ENCODE peak calls at places on chromosomes 12 and 14, in six cellular contexts. T is thyroid gland, Q is endodermal cell, R is SK-N-SH, E is lower lobe of right lung, U is breast epithelium. Z is an unnamed sample. For H3K4me1, the result is how much of the 10 kb centered on the place peaks cover.

GRCh38 chr12:110039085-110039807 is 9.1 kb downstream of the C12orf76 start:
- DNase-seq in T (peak), Q (peak), R (no peak), E (no peak), U (no peak), Z (no peak)

GRCh38 chr12:28603801-28604200 is 413.5 kb downstream of the CCDC91 start:
- DNase-seq in T (no peak), Q (no peak), R (no peak), E (no peak), U (no peak), Z (no peak)

GRCh38 chr14:71592361-71592760 is 339.9 kb upstream of the RGS6 start:
- DNase-seq in T (peak), Q (no peak), R (no peak), E (no peak), U (no peak), Z (no peak)

GRCh38 chr14:73227812-73228781 is 9.2 kb upstream of the PAPLN start:
- DNase-seq in T (peak), Q (no peak), R (peak), E (peak), U (no peak), Z (peak)

GRCh38 chr12:67989184-67989965 is at the start of gene IFNG-AS1:
- DNase-seq in T (no peak), Q (no peak), R (no peak), E (no peak), U (no peak), Z (no peak)

GRCh38 chr12:89481218-89481914 is 43.2 kb downstream of the GALNT4 start:
- DNase-seq in T (no peak), Q (no peak), R (no peak), E (no peak), U (no peak), Z (no peak)

GRCh38 chr12:13390381-13390856 is 193.9 kb downstream of the EMP1 start:
- DNase-seq in T (peak), Q (no peak), R (peak), E (peak), U (peak), Z (peak)

GRCh38 chr12:55681142-55682077 is 26.3 kb downstream of the ITGA7 start:
- DNase-seq in T (peak), Q (peak), R (no peak), E (peak), U (no peak), Z (peak)

GRCh38 chr12:127162902-127163301 is 1104.1 kb upstream of the TMEM132C start:
- DNase-seq in T (no peak), Q (no peak), R (no peak), E (no peak), U (no peak), Z (no peak)

GRCh38 chr14:28765907-28766504 is 581 bp upstream of the FOXG1 start:
- DNase-seq in T (no peak), Q (peak), R (peak), E (peak), U (no peak), Z (no peak)

DNA sequence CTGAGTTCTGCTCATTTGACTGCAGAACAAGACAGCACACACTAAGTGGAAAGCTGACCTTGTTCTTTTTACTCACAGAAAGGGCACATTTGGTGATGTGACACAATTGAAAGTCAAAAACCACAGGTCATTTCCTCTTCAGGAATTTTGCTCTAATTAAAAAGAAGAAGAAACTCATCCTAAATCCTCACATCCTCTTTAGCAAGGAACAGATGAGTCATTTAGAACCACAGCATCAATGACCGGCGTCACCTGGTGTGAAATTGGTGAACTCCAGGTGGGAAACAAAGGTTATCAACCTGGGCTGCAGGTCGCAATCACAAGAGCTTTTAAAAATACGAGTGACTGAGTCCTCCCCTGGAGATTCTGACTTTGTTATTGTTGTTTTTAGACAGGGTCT is 2.9 kb upstream of the RNU6-8 start:
- DNase-seq in T (no peak), Q (peak), R (no peak), E (no peak), U (no peak), Z (no peak)
- TF ChIP-seq CTCF in T (no peak), Q (peak), R (no peak), E (no peak), U (no peak), Z (no peak)

GRCh38 chr12:123019841-123020138 is 39.3 kb downstream of the ARL6IP4 start:
- DNase-seq in T (no peak), Q (no peak), R (no peak), E (peak), U (no peak), Z (no peak)
- H3K4me1 ChIP-seq in T (under half), Q (under half), R (under half), E (under half), U (under half), Z (under half)

DNA sequence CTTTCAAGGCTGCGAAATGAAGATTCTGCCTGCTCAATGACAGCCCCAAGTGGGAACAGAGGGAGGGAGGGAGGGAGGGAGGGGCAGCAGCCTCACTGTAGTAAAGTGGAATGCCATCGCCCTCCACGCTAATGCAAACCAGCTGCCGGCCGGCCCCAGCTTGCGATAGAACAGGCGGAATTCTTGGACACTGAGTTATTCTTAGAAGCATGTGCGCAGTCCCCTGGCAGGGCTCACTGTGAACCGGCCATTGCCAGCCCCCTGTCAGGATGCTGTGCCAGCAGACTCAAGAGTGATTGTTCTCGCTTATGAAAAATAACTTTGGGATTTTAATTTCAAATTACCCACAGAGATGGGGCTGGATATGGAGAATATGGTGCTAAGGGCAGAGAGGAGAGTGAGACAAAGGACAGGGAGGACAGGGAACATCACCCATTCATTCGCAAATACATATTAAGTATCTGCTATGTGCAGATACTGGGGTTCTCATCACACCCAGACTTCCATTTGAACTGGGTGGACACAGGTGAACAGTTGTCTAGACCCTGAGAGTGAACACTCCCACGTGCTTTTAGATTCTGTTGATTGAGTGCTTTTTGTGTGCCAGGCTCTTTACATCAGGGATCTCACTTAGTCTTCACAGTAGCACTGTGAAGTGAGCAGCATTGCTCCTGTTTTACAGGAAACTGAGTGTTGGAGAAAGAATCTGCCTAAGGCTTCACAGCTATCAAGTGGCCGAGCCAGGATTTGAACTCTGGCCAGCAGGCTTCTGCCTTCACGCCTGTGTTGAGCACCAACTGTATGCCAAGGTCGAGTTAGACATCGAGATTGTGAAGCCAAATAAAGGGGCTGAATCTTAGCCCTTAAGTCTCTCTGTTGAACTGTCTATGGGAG is 192.9 kb downstream of the C12orf75 start:
- DNase-seq in T (peak), Q (no peak), R (peak), E (peak), U (no peak), Z (peak)
- H3K27ac ChIP-seq in T (no peak), Q (no peak), R (peak), E (no peak), U (no peak), Z (peak)

GRCh38 chr14:68710776-68711175 is 82.1 kb downstream of the ZFP36L1 start:
- DNase-seq in T (no peak), Q (peak), R (no peak), E (no peak), U (no peak), Z (no peak)
- TF ChIP-seq CTCF in T (no peak), Q (peak), R (no peak), E (no peak), U (no peak), Z (no peak)

GRCh38 chr14:93006484-93007128 is 83.7 kb downstream of the CHGA start:
- DNase-seq in T (no peak), Q (no peak), R (no peak), E (no peak), U (no peak), Z (no peak)

GRCh38 chr14:93010118-93010475 is 87.1 kb downstream of the CHGA start:
- DNase-seq in T (no peak), Q (no peak), R (no peak), E (no peak), U (no peak), Z (no peak)

GRCh38 chr14:93007225-93007997 is 84.5 kb downstream of the CHGA start:
- DNase-seq in T (no peak), Q (no peak), R (no peak), E (peak), U (no peak), Z (no peak)

GRCh38 chr14:93009471-93010117 is 86.6 kb downstream of the CHGA start:
- DNase-seq in T (no peak), Q (no peak), R (peak), E (no peak), U (no peak), Z (peak)

DNA sequence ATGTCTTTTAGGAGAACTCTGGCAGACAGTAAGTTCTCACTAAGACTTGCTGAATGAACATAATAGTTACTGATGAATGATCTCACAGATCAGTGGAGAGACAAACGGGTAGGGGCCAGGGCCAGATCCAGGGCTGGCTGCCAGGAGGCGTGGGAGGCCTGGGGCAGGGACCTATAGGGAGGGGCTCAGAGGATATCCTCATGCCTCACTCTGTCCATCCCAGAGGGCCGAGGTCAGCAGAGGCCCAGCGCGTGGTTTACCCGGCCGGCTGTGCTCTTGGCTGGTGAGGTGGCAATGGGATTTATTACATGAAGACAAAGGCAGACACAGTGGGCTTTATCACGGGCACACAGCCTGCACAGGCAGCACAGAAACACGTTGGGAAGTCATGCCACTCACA is 85.4 kb downstream of the CHGA start:
- DNase-seq in T (no peak), Q (no peak), R (peak), E (no peak), U (no peak), Z (peak)
- H3K4me1 ChIP-seq in T (half or more), Q (under half), R (half or more), E (under half), U (under half), Z (half or more)

GRCh38 chr12:53938276-53939140 is at the start of gene HOXC13:
- DNase-seq in T (peak), Q (peak), R (peak), E (no peak), U (peak), Z (no peak)

GRCh38 chr12:53940448-53941014 is 1.9 kb downstream of the HOXC13 start:
- DNase-seq in T (no peak), Q (peak), R (no peak), E (no peak), U (no peak), Z (no peak)

GRCh38 chr12:53937596-53938275 is 895 bp upstream of the HOXC13 start:
- DNase-seq in T (no peak), Q (no peak), R (no peak), E (no peak), U (no peak), Z (no peak)

GRCh38 chr12:53941187-53941586 is 2.6 kb downstream of the HOXC13 start:
- DNase-seq in T (no peak), Q (peak), R (no peak), E (no peak), U (no peak), Z (no peak)

GRCh38 chr12:53939141-53940108 is 794 bp downstream of the HOXC13 start:
- DNase-seq in T (no peak), Q (peak), R (peak), E (no peak), U (no peak), Z (no peak)
- H3K27ac ChIP-seq in T (no peak), Q (no peak), R (no peak), E (no peak), U (peak), Z (no peak)

GRCh38 chr14:102498005-102498677 is 11.4 kb downstream of the ANKRD9 start:
- DNase-seq in T (no peak), Q (peak), R (peak), E (no peak), U (no peak), Z (no peak)
- TF ChIP-seq CTCF in T (no peak), Q (peak), R (peak), E (no peak), U (no peak), Z (peak)

DNA sequence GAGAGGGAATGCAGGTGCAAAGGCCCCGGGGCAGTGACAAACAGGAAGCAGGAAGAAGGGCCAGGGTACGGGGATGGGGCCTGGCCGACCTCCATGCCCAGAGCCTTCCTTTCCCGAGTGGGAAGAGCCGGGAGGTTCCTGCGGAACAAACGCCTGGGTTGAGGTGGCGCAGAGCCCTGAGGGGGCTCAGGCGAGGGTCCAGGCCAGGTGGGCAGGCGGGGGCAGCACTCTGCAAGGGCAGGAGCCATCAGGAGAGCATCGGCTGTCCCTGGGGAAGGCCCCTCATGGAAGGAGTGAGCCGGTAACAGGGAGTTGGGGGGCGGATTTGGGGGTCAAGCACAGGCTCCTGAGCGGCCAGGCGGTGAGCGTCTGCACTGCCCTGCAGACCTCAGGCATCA is 18.1 kb upstream of the FBRSL1 start:
- DNase-seq in T (no peak), Q (no peak), R (no peak), E (no peak), U (no peak), Z (no peak)
- H3K4me1 ChIP-seq in T (under half), Q (under half), R (under half), E (under half), U (under half), Z (under half)